ENCODE peak calls at places on chromosome 5, in eight cellular contexts. H is dorsolateral prefrontal cortex; K is AG08395; Z is NCI-H2081; P is amygdala; I is activated T-helper 9 cell treated with anti-CD3 and anti-CD28 coated beads, Interleukin-2, amount 50 U/mL, for 16 hours; J is T-helper 2 cell; F is Calu3. V is an unnamed sample.
A peak's percentile ranks its signal among the peaks of the same experiment; 100 is the strongest.

GRCh38 chr5:3429962-3430361 is 165.7 kb upstream of the IRX1 start:
- DNase-seq in H (peak; percentile 45), K (no peak), Z (no peak), P (no peak), I (no peak), J (no peak), F (no peak), V (no peak)

GRCh38 chr5:176774216-176775171 is 35.9 kb upstream of the UNC5A start:
- DNase-seq in H (no peak), K (no peak), Z (no peak), P (no peak), I (no peak), J (no peak), F (no peak), V (no peak)

GRCh38 chr5:75525344-75525743 is 13.7 kb downstream of the POLK start:
- DNase-seq in H (no peak), K (no peak), Z (no peak), P (no peak), I (no peak), J (no peak), F (no peak), V (no peak)

GRCh38 chr5:141811287-141812155 is 66.7 kb downstream of the PCDH1 start:
- DNase-seq in H (peak; percentile 68), K (peak; percentile 33), Z (no peak), P (peak; percentile 69), I (no peak), J (no peak), F (peak; percentile 23), V (peak; percentile 80)

GRCh38 chr5:73692166-73692640 is 66.2 kb downstream of the ARHGEF28 start:
- DNase-seq in H (no peak), K (peak; percentile 50), Z (no peak), P (no peak), I (no peak), J (no peak), F (no peak), V (no peak)

GRCh38 chr5:142512041-142512679 is 173.7 kb downstream of the FGF1 start:
- DNase-seq in H (no peak), K (peak; percentile 44), Z (no peak), P (no peak), I (no peak), J (no peak), F (no peak), V (no peak)

GRCh38 chr5:43065384-43066230 is 25.5 kb upstream of the ANXA2R start:
- DNase-seq in H (peak; percentile 59), K (no peak), Z (peak; percentile 63), P (no peak), I (peak; percentile 51), J (peak; percentile 59), F (peak; percentile 45), V (no peak)

GRCh38 chr5:114504560-114504959 is 142.7 kb downstream of the KCNN2 start:
- DNase-seq in H (no peak), K (no peak), Z (no peak), P (no peak), I (no peak), J (no peak), F (no peak), V (no peak)

GRCh38 chr5:98942849-98943248 is 14.0 kb upstream of the CHD1 start:
- DNase-seq in H (no peak), K (no peak), Z (no peak), P (no peak), I (no peak), J (no peak), F (no peak), V (no peak)

GRCh38 chr5:159814810-159815585 is 101.3 kb upstream of the ADRA1B start:
- DNase-seq in H (no peak), K (no peak), Z (no peak), P (no peak), I (no peak), J (no peak), F (no peak), V (no peak)

GRCh38 chr5:132410451-132411381 is 41.2 kb downstream of the SLC22A5 start:
- DNase-seq in H (peak; percentile 80), K (peak; percentile 79), Z (peak; percentile 53), P (no peak), I (peak; percentile 79), J (peak; percentile 79), F (peak; percentile 91), V (peak; percentile 77)

GRCh38 chr5:73763300-73764032 is 137.5 kb downstream of the ARHGEF28 start:
- DNase-seq in H (no peak), K (peak; percentile 8), Z (no peak), P (no peak), I (no peak), J (no peak), F (peak; percentile 30), V (no peak)

GRCh38 chr5:109612278-109612905 is 77.3 kb upstream of the MAN2A1 start:
- DNase-seq in H (peak; percentile 77), K (no peak), Z (no peak), P (peak; percentile 75), I (no peak), J (no peak), F (no peak), V (peak; percentile 37)

GRCh38 chr5:74588415-74588814 is 52.1 kb downstream of the ENC1 start:
- DNase-seq in H (no peak), K (no peak), Z (no peak), P (no peak), I (no peak), J (no peak), F (no peak), V (no peak)

GRCh38 chr5:146667633-146668032 is 151.6 kb upstream of the GPR151 start:
- DNase-seq in H (no peak), K (peak; percentile 2), Z (no peak), P (no peak), I (no peak), J (no peak), F (no peak), V (peak; percentile 26)

GRCh38 chr5:37834542-37835399 is 5.1 kb downstream of the GDNF start:
- DNase-seq in H (no peak), K (no peak), Z (no peak), P (no peak), I (no peak), J (no peak), F (no peak), V (peak; percentile 42)

GRCh38 chr5:133723126-133723525 is 110.8 kb upstream of the FSTL4 start:
- DNase-seq in H (no peak), K (no peak), Z (no peak), P (no peak), I (no peak), J (no peak), F (no peak), V (no peak)

GRCh38 chr5:151896041-151896691 is 28.5 kb downstream of the GLRA1 start:
- DNase-seq in H (no peak), K (peak; percentile 38), Z (no peak), P (no peak), I (no peak), J (no peak), F (peak; percentile 36), V (no peak)